ENCODE peak calls at places on chromosome 13, in five cellular contexts. T is fibroblast of the aortic adventitia, E is mucosa of descending colon, O is NCI-H446 treated with DMSO at 0.1 percent for 48 hours, Q is PC-9. Y is an unnamed sample.

GRCh38 chr13:107803822-107804495 is 411.4 kb downstream of the LIG4 start:
- DNase-seq in T (no peak), E (no peak), O (no peak), Q (no peak), Y (no peak)

GRCh38 chr13:33612641-33613638 is 205.0 kb upstream of the RFC3 start:
- DNase-seq in O (no peak), E (no peak), T (no peak), Q (no peak), Y (no peak)

GRCh38 chr13:85223883-85224656 is 575.1 kb downstream of the SLITRK6 start:
- DNase-seq in E (no peak), O (no peak), T (no peak), Q (no peak), Y (no peak)

GRCh38 chr13:27830010-27830409 is 37.7 kb downstream of the GSX1 start:
- DNase-seq in T (peak; percentile 6), Q (no peak), O (no peak), E (peak; percentile 82), Y (peak; percentile 64)

GRCh38 chr13:110387451-110388140 is 80.5 kb downstream of the COL4A2 start:
- DNase-seq in O (no peak), T (peak; percentile 13), E (no peak), Q (no peak), Y (no peak)

GRCh38 chr13:112013665-112014064 is 53.3 kb upstream of the SOX1 start:
- DNase-seq in T (no peak), E (no peak), Q (no peak), O (no peak), Y (no peak)

GRCh38 chr13:44649118-44649455 is 73.0 kb upstream of the TSC22D1 start:
- DNase-seq in T (no peak), O (no peak), E (no peak), Q (no peak), Y (no peak)

GRCh38 chr13:29491248-29491647 is 104.2 kb downstream of the SLC7A1 start:
- DNase-seq in Q (no peak), E (no peak), O (no peak), T (no peak), Y (no peak)

GRCh38 chr13:112061367-112062046 is 5.4 kb upstream of the SOX1 start:
- DNase-seq in E (no peak), T (no peak), Q (no peak), O (no peak), Y (no peak)

GRCh38 chr13:32036762-32037161 is 5.2 kb downstream of the FRY start:
- DNase-seq in E (no peak), Q (no peak), T (no peak), O (no peak), Y (no peak)

GRCh38 chr13:98664924-98665637 is 87.4 kb downstream of the SLC15A1 start:
- DNase-seq in T (no peak), E (no peak), O (no peak), Q (peak; percentile 80), Y (no peak)

GRCh38 chr13:27406178-27406939 is 18.1 kb upstream of the GTF3A start:
- DNase-seq in O (no peak), E (peak; percentile 47), Q (peak; percentile 45), T (peak; percentile 62), Y (peak; percentile 56)

GRCh38 chr13:106432636-106433035 is 102.8 kb downstream of the EFNB2 start:
- DNase-seq in Q (peak; percentile 97), E (no peak), T (peak; percentile 31), O (no peak), Y (peak; percentile 65)

GRCh38 chr13:109243311-109243951 is 543.0 kb downstream of the IRS2 start:
- DNase-seq in E (no peak), O (no peak), Q (peak; percentile 96), T (peak; percentile 87), Y (peak; percentile 68)

GRCh38 chr13:110185696-110186095 is 121.3 kb downstream of the COL4A1 start:
- DNase-seq in E (no peak), T (no peak), Q (no peak), O (no peak), Y (no peak)

GRCh38 chr13:50123862-50124535 is 108.8 kb downstream of the KCNRG start:
- DNase-seq in O (peak; percentile 84), Q (peak; percentile 82), T (peak; percentile 95), E (peak; percentile 95), Y (peak; percentile 68)

GRCh38 chr13:44050450-44051063 is 170.9 kb downstream of the LACC1 start:
- DNase-seq in E (no peak), Q (no peak), T (peak; percentile 68), O (peak; percentile 17), Y (peak; percentile 58)

GRCh38 chr13:97853550-97853949 is 99.9 kb upstream of the IPO5 start:
- DNase-seq in T (peak; percentile 14), O (no peak), E (no peak), Q (peak; percentile 44), Y (no peak)

GRCh38 chr13:30545320-30545719 is 72.4 kb upstream of the USPL1 start:
- DNase-seq in T (no peak), O (no peak), E (no peak), Q (no peak), Y (no peak)

GRCh38 chr13:20206836-20207235 is 14.1 kb upstream of the GJB2 start:
- DNase-seq in T (no peak), Q (no peak), O (no peak), E (no peak), Y (no peak)

GRCh38 chr13:29886446-29886845 is 36.0 kb upstream of the UBL3 start:
- DNase-seq in E (no peak), Q (no peak), O (no peak), T (no peak), Y (no peak)

GRCh38 chr13:57212989-57213388 is 46.0 kb downstream of the PRR20E start:
- DNase-seq in E (no peak), O (no peak), T (no peak), Q (no peak), Y (no peak)

GRCh38 chr13:103287659-103288058 is 221.4 kb upstream of the SLC10A2 start:
- DNase-seq in E (no peak), T (peak; percentile 57), Q (peak; percentile 50), O (no peak), Y (no peak)

GRCh38 chr13:112145221-112146072 is 78.5 kb downstream of the SOX1 start:
- DNase-seq in O (no peak), E (no peak), T (no peak), Q (peak; percentile 13), Y (no peak)

GRCh38 chr13:93398167-93398566 is 171.6 kb downstream of the GPC6 start:
- DNase-seq in Q (no peak), O (no peak), E (no peak), T (peak; percentile 83), Y (no peak)

GRCh38 chr13:73835138-73835721 is 299.0 kb downstream of the KLF12 start:
- DNase-seq in E (no peak), Q (no peak), O (no peak), T (peak; percentile 66), Y (peak; percentile 51)

GRCh38 chr13:36475468-36475867 is 43.2 kb downstream of the CCNA1 start:
- DNase-seq in E (no peak), Q (peak; percentile 45), O (no peak), T (peak; percentile 32), Y (no peak)

GRCh38 chr13:114338959-114339358 is 24.7 kb downstream of the CHAMP1 start:
- DNase-seq in Q (no peak), E (no peak), O (no peak), T (no peak), Y (no peak)

GRCh38 chr13:104001766-104002165 is 935.5 kb upstream of the SLC10A2 start:
- DNase-seq in O (no peak), T (no peak), Q (no peak), E (no peak), Y (no peak)

GRCh38 chr13:28792992-28793391 is 27.1 kb upstream of the MTUS2 start:
- DNase-seq in T (peak; percentile 90), O (no peak), Q (no peak), E (no peak), Y (no peak)

GRCh38 chr13:40466271-40466670 is 200.2 kb downstream of the FOXO1 start:
- DNase-seq in O (no peak), Q (no peak), T (no peak), E (no peak), Y (no peak)

GRCh38 chr13:31773538-31773937 is 34.2 kb downstream of the RXFP2 start:
- DNase-seq in T (peak; percentile 96), Q (no peak), O (no peak), E (no peak), Y (peak; percentile 33)

GRCh38 chr13:26051231-26052135 is at the start of gene SHISA2:
- DNase-seq in E (peak; percentile 34), T (peak; percentile 19), Q (no peak), O (no peak), Y (no peak)

GRCh38 chr13:31947506-31947905 is 84.1 kb upstream of the FRY start:
- DNase-seq in Q (no peak), O (no peak), T (no peak), E (no peak), Y (no peak)

GRCh38 chr13:97004096-97004876 is 10.0 kb upstream of the OXGR1 start:
- DNase-seq in Q (no peak), O (no peak), E (no peak), T (peak; percentile 73), Y (no peak)

GRCh38 chr13:110023729-110024645 is 237.6 kb upstream of the IRS2 start:
- DNase-seq in Q (no peak), E (no peak), O (no peak), T (peak; percentile 51), Y (no peak)

GRCh38 chr13:112903071-112903577 is 65.9 kb upstream of the MCF2L start:
- DNase-seq in O (no peak), T (no peak), E (no peak), Q (no peak), Y (no peak)

GRCh38 chr13:20124303-20124702 is 36.5 kb downstream of the GJA3 start:
- DNase-seq in E (no peak), O (no peak), T (no peak), Q (no peak), Y (no peak)

GRCh38 chr13:75847588-75847987 is 211.5 kb downstream of the LMO7 start:
- DNase-seq in O (no peak), T (no peak), Q (no peak), E (no peak), Y (no peak)

GRCh38 chr13:53161231-53161630 is 132.6 kb downstream of the OLFM4 start:
- DNase-seq in E (no peak), Q (no peak), O (no peak), T (no peak), Y (no peak)